ENCODE peak calls at places on chromosome 1, in four cellular contexts. A, E, Q and X are unnamed samples.

GRCh38 chr1:240888039-240888786 is 276.3 kb upstream of the GREM2 start:
- DNase-seq in Q (peak; percentile 16), E (no peak), A (no peak), X (no peak)

GRCh38 chr1:25168193-25169071 is 63.9 kb downstream of the SYF2 start:
- DNase-seq in E (no peak), A (no peak), Q (no peak), X (no peak)

GRCh38 chr1:94792876-94793605 is 27.1 kb upstream of the SLC44A3 start:
- DNase-seq in E (peak; percentile 60), A (no peak), Q (no peak), X (no peak)

GRCh38 chr1:151002006-151002405 is 4.7 kb downstream of the MINDY1 start:
- DNase-seq in A (no peak), E (no peak), Q (no peak), X (no peak)

GRCh38 chr1:99457381-99458165 is 188.3 kb upstream of the PALMD start:
- DNase-seq in E (peak; percentile 77), A (no peak), Q (no peak), X (no peak)

GRCh38 chr1:79285659-79286058 is 279.1 kb upstream of the ADGRL4 start:
- DNase-seq in A (no peak), E (no peak), Q (no peak), X (no peak)

GRCh38 chr1:171655215-171656116 is 3.0 kb upstream of the MYOC start:
- DNase-seq in A (peak; percentile 46), E (peak; percentile 64), Q (peak; percentile 33), X (no peak)

GRCh38 chr1:222653178-222653827 is 35.4 kb downstream of the MIA3 start:
- DNase-seq in A (no peak), E (no peak), Q (no peak), X (no peak)

GRCh38 chr1:40315795-40316594 is 1.1 kb downstream of the COL9A2 start:
- DNase-seq in Q (no peak), E (no peak), A (no peak), X (no peak)